ENCODE peak calls at places on chromosomes 11 and 22, in eight cellular contexts. J is M059J; U is stimulated activated CD8-positive, alpha-beta memory T cell treated with anti-CD3 and anti-CD28 coated beads, Interleukin-12 subunit alpha, Interleukin-12 subunit beta, amount 100 ng/mL, for 4 hours; V is NCI-H69; G is ureter; N is KBM-7; A is A549; L is neural progenitor cell. C is an unnamed sample.

GRCh38 chr11:66815646-66816045 is 27.6 kb upstream of the RCE1 start:
- DNase-seq in J (peak), U (no peak), V (no peak), G (no peak), N (no peak), A (no peak), L (no peak), C (no peak)

GRCh38 chr11:71391786-71392185 is 56.4 kb downstream of the DHCR7 start:
- DNase-seq in J (no peak), U (no peak), V (no peak), G (no peak), N (no peak), A (no peak), L (no peak), C (no peak)

GRCh38 chr11:2375341-2375853 is 1.7 kb upstream of the CD81 start:
- DNase-seq in J (no peak), U (no peak), V (no peak), G (no peak), N (no peak), A (no peak), L (no peak), C (no peak)

GRCh38 chr11:117570701-117571100 is 226.3 kb downstream of the DSCAML1 start:
- DNase-seq in J (no peak), U (no peak), V (peak), G (no peak), N (no peak), A (no peak), L (no peak), C (no peak)

GRCh38 chr11:2401436-2401984 is 960 bp downstream of the TSSC4 start:
- DNase-seq in J (no peak), U (no peak), V (no peak), G (no peak), N (no peak), A (peak), L (no peak), C (no peak)

GRCh38 chr22:40920526-40920925 is 30.7 kb upstream of the RBX1 start:
- DNase-seq in J (no peak), U (no peak), V (no peak), G (no peak), N (no peak), A (no peak), L (no peak), C (no peak)

GRCh38 chr11:76655466-76656086 is 15.0 kb downstream of the LRRC32 start:
- DNase-seq in J (no peak), U (no peak), V (no peak), G (no peak), N (no peak), A (no peak), L (no peak), C (no peak)

GRCh38 chr11:63944987-63945386 is 6.2 kb downstream of the NAA40 start:
- DNase-seq in J (no peak), U (no peak), V (no peak), G (no peak), N (no peak), A (no peak), L (no peak), C (no peak)

GRCh38 chr11:2547806-2548205 is 103.0 kb downstream of the KCNQ1 start:
- DNase-seq in J (no peak), U (no peak), V (no peak), G (no peak), N (no peak), A (no peak), L (no peak), C (no peak)

GRCh38 chr22:35930933-35931332 is 97.7 kb downstream of the RBFOX2 start:
- DNase-seq in J (peak), U (no peak), V (peak), G (no peak), N (peak), A (peak), L (peak), C (no peak)

GRCh38 chr11:2190670-2191471 is 19.3 kb upstream of the TH start:
- DNase-seq in J (no peak), U (no peak), V (peak), G (no peak), N (peak), A (no peak), L (peak), C (no peak)

GRCh38 chr11:28086569-28086968 is 21.4 kb downstream of the KIF18A start:
- DNase-seq in J (no peak), U (no peak), V (no peak), G (no peak), N (no peak), A (no peak), L (no peak), C (no peak)